ENCODE peak calls at places on chromosome 16, in seven cellular contexts. One of them, this sample, is unnamed.
A peak's percentile ranks its signal among the peaks of the same experiment; 100 is the strongest.

GRCh38 chr16:85611455-85612190 is 1.5 kb upstream of the GSE1 start:
- DNase-seq in CD8-positive, alpha-beta T cell: peak; percentile 59
- DNase-seq in T-helper 2 cell: peak; percentile 43
- DNase-seq in colonic mucosa: peak; percentile 81
- DNase-seq in T-helper 9 cell: peak; percentile 37
- DNase-seq in T follicular helper cell: peak; percentile 34
- DNase-seq in SHP77: peak; percentile 72
- DNase-seq in this sample: peak; percentile 91

GRCh38 chr16:3317315-3317999 is 12.2 kb downstream of the ZNF75A start:
- DNase-seq in CD8-positive, alpha-beta T cell: no peak
- DNase-seq in T-helper 9 cell: no peak
- DNase-seq in T-helper 2 cell: no peak
- DNase-seq in T follicular helper cell: no peak
- DNase-seq in colonic mucosa: no peak
- DNase-seq in SHP77: no peak
- DNase-seq in this sample: no peak

GRCh38 chr16:47460755-47461597 is at the start of the genes ITFG1 and PHKB:
- DNase-seq in CD8-positive, alpha-beta T cell: peak; percentile 97
- DNase-seq in T-helper 2 cell: peak; percentile 95
- DNase-seq in colonic mucosa: peak; percentile 92
- DNase-seq in T-helper 9 cell: peak; percentile 95
- DNase-seq in T follicular helper cell: peak; percentile 95
- DNase-seq in SHP77: peak; percentile 86
- DNase-seq in this sample: peak; percentile 95

GRCh38 chr16:85686912-85687591 is 1.7 kb downstream of the GINS2 start:
- DNase-seq in T-helper 9 cell: no peak
- DNase-seq in T-helper 2 cell: no peak
- DNase-seq in CD8-positive, alpha-beta T cell: no peak
- DNase-seq in T follicular helper cell: no peak
- DNase-seq in colonic mucosa: peak; percentile 51
- DNase-seq in SHP77: no peak
- DNase-seq in this sample: no peak

GRCh38 chr16:71623597-71623996 is 2.4 kb upstream of the MARVELD3 start:
- DNase-seq in T-helper 2 cell: no peak
- DNase-seq in T-helper 9 cell: no peak
- DNase-seq in CD8-positive, alpha-beta T cell: no peak
- DNase-seq in colonic mucosa: no peak
- DNase-seq in T follicular helper cell: no peak
- DNase-seq in SHP77: no peak
- DNase-seq in this sample: no peak

GRCh38 chr16:11639925-11640899 is 28.0 kb upstream of the SNN start:
- DNase-seq in SHP77: peak; percentile 88
- DNase-seq in colonic mucosa: peak; percentile 58
- DNase-seq in CD8-positive, alpha-beta T cell: no peak
- DNase-seq in T follicular helper cell: no peak
- DNase-seq in T-helper 2 cell: peak; percentile 33
- DNase-seq in T-helper 9 cell: no peak
- DNase-seq in this sample: peak; percentile 92

GRCh38 chr16:74868501-74868900 is 93.9 kb upstream of the FA2H start:
- DNase-seq in T follicular helper cell: no peak
- DNase-seq in colonic mucosa: no peak
- DNase-seq in T-helper 2 cell: peak; percentile 43
- DNase-seq in T-helper 9 cell: no peak
- DNase-seq in CD8-positive, alpha-beta T cell: no peak
- DNase-seq in SHP77: no peak
- DNase-seq in this sample: no peak

GRCh38 chr16:5966004-5966403 is 868.4 kb upstream of the EEF2KMT start:
- DNase-seq in SHP77: no peak
- DNase-seq in CD8-positive, alpha-beta T cell: no peak
- DNase-seq in T-helper 2 cell: no peak
- DNase-seq in colonic mucosa: no peak
- DNase-seq in T-helper 9 cell: no peak
- DNase-seq in T follicular helper cell: no peak
- DNase-seq in this sample: no peak

GRCh38 chr16:53414381-53414780 is 19.9 kb upstream of the RBL2 start:
- DNase-seq in T-helper 2 cell: no peak
- DNase-seq in T follicular helper cell: no peak
- DNase-seq in CD8-positive, alpha-beta T cell: no peak
- DNase-seq in colonic mucosa: no peak
- DNase-seq in SHP77: no peak
- DNase-seq in T-helper 9 cell: no peak
- DNase-seq in this sample: no peak

GRCh38 chr16:88067530-88068411 is 116.5 kb downstream of the BANP start:
- DNase-seq in SHP77: no peak
- DNase-seq in T-helper 9 cell: no peak
- DNase-seq in T follicular helper cell: no peak
- DNase-seq in colonic mucosa: no peak
- DNase-seq in CD8-positive, alpha-beta T cell: no peak
- DNase-seq in T-helper 2 cell: no peak
- DNase-seq in this sample: no peak

GRCh38 chr16:29824589-29825144 is 4.4 kb downstream of the MVP start:
- DNase-seq in SHP77: no peak
- DNase-seq in T follicular helper cell: no peak
- DNase-seq in T-helper 2 cell: no peak
- DNase-seq in T-helper 9 cell: no peak
- DNase-seq in CD8-positive, alpha-beta T cell: no peak
- DNase-seq in colonic mucosa: no peak
- DNase-seq in this sample: no peak

GRCh38 chr16:67516296-67517177 is 12.1 kb upstream of the RIPOR1 start:
- DNase-seq in colonic mucosa: no peak
- DNase-seq in T follicular helper cell: no peak
- DNase-seq in SHP77: no peak
- DNase-seq in T-helper 2 cell: no peak
- DNase-seq in T-helper 9 cell: no peak
- DNase-seq in CD8-positive, alpha-beta T cell: no peak
- DNase-seq in this sample: no peak

GRCh38 chr16:84283314-84284167 is 11.1 kb upstream of the WFDC1 start:
- DNase-seq in SHP77: no peak
- DNase-seq in T follicular helper cell: no peak
- DNase-seq in CD8-positive, alpha-beta T cell: no peak
- DNase-seq in T-helper 2 cell: no peak
- DNase-seq in T-helper 9 cell: no peak
- DNase-seq in colonic mucosa: no peak
- DNase-seq in this sample: no peak

GRCh38 chr16:79164378-79164720 is 436.2 kb downstream of the MAF start:
- DNase-seq in SHP77: no peak
- DNase-seq in T-helper 2 cell: no peak
- DNase-seq in T-helper 9 cell: no peak
- DNase-seq in T follicular helper cell: no peak
- DNase-seq in CD8-positive, alpha-beta T cell: no peak
- DNase-seq in colonic mucosa: no peak
- DNase-seq in this sample: no peak

GRCh38 chr16:60151987-60152386 is 1417.9 kb upstream of the GOT2 start:
- DNase-seq in colonic mucosa: no peak
- DNase-seq in T-helper 9 cell: no peak
- DNase-seq in T follicular helper cell: no peak
- DNase-seq in CD8-positive, alpha-beta T cell: no peak
- DNase-seq in T-helper 2 cell: no peak
- DNase-seq in SHP77: no peak
- DNase-seq in this sample: no peak

GRCh38 chr16:78444-79145 is 570 bp downstream of the MPG start:
- DNase-seq in SHP77: no peak
- DNase-seq in colonic mucosa: peak; percentile 34
- DNase-seq in CD8-positive, alpha-beta T cell: no peak
- DNase-seq in T-helper 9 cell: no peak
- DNase-seq in T-helper 2 cell: no peak
- DNase-seq in T follicular helper cell: no peak
- DNase-seq in this sample: no peak

GRCh38 chr16:67329901-67330300 is 3.3 kb downstream of the LRRC36 start:
- DNase-seq in T-helper 9 cell: no peak
- DNase-seq in SHP77: no peak
- DNase-seq in colonic mucosa: no peak
- DNase-seq in T follicular helper cell: no peak
- DNase-seq in T-helper 2 cell: no peak
- DNase-seq in CD8-positive, alpha-beta T cell: no peak
- DNase-seq in this sample: no peak

GRCh38 chr16:46853713-46854443 is 22.9 kb upstream of the C16orf87 start:
- DNase-seq in CD8-positive, alpha-beta T cell: peak; percentile 35
- DNase-seq in colonic mucosa: peak; percentile 82
- DNase-seq in T follicular helper cell: peak; percentile 31
- DNase-seq in T-helper 2 cell: no peak
- DNase-seq in SHP77: peak; percentile 84
- DNase-seq in T-helper 9 cell: peak; percentile 43
- DNase-seq in this sample: peak; percentile 80

GRCh38 chr16:63714876-63715275 is 1407.0 kb downstream of the CDH11 start:
- DNase-seq in SHP77: no peak
- DNase-seq in T follicular helper cell: no peak
- DNase-seq in colonic mucosa: no peak
- DNase-seq in CD8-positive, alpha-beta T cell: no peak
- DNase-seq in T-helper 9 cell: no peak
- DNase-seq in T-helper 2 cell: no peak
- DNase-seq in this sample: no peak

GRCh38 chr16:76386784-76387183 is 109.6 kb downstream of the CNTNAP4 start:
- DNase-seq in T follicular helper cell: no peak
- DNase-seq in SHP77: no peak
- DNase-seq in T-helper 2 cell: no peak
- DNase-seq in CD8-positive, alpha-beta T cell: no peak
- DNase-seq in colonic mucosa: no peak
- DNase-seq in T-helper 9 cell: no peak
- DNase-seq in this sample: no peak

GRCh38 chr16:75250089-75250808 is 1.2 kb downstream of the BCAR1 start:
- DNase-seq in colonic mucosa: peak; percentile 87
- DNase-seq in T-helper 2 cell: no peak
- DNase-seq in T follicular helper cell: no peak
- DNase-seq in T-helper 9 cell: no peak
- DNase-seq in CD8-positive, alpha-beta T cell: no peak
- DNase-seq in SHP77: no peak
- DNase-seq in this sample: peak; percentile 78

GRCh38 chr16:14284371-14284770 is 213.3 kb downstream of the MRTFB start:
- DNase-seq in colonic mucosa: no peak
- DNase-seq in T-helper 2 cell: no peak
- DNase-seq in SHP77: no peak
- DNase-seq in T-helper 9 cell: no peak
- DNase-seq in T follicular helper cell: no peak
- DNase-seq in CD8-positive, alpha-beta T cell: no peak
- DNase-seq in this sample: no peak

GRCh38 chr16:85485379-85485778 is 127.7 kb upstream of the GSE1 start:
- DNase-seq in CD8-positive, alpha-beta T cell: no peak
- DNase-seq in colonic mucosa: no peak
- DNase-seq in T-helper 9 cell: no peak
- DNase-seq in SHP77: no peak
- DNase-seq in T-helper 2 cell: no peak
- DNase-seq in T follicular helper cell: no peak
- DNase-seq in this sample: no peak

GRCh38 chr16:56637814-56638750 is at the start of gene MT1A:
- DNase-seq in T follicular helper cell: no peak
- DNase-seq in SHP77: no peak
- DNase-seq in T-helper 2 cell: no peak
- DNase-seq in T-helper 9 cell: no peak
- DNase-seq in CD8-positive, alpha-beta T cell: no peak
- DNase-seq in colonic mucosa: peak; percentile 90
- DNase-seq in this sample: peak; percentile 96

GRCh38 chr16:17451835-17452234 is 18.9 kb downstream of the XYLT1 start:
- DNase-seq in T-helper 9 cell: no peak
- DNase-seq in CD8-positive, alpha-beta T cell: no peak
- DNase-seq in colonic mucosa: no peak
- DNase-seq in T follicular helper cell: no peak
- DNase-seq in SHP77: no peak
- DNase-seq in T-helper 2 cell: no peak
- DNase-seq in this sample: no peak

This sample was measured in left lobe of liver.